ENCODE peak calls at places on chromosomes 3 and 15, in nine cellular contexts. K, G, X, D, M, Z, O, Q and I are unnamed samples. For H3K9me3, the result is how much of the 10 kb centered on the place peaks cover.

GRCh38 chr3:47440131-47440530 is 35.6 kb downstream of the SCAP start:
- DNase-seq in K (no peak), G (no peak), X (no peak), D (no peak), M (no peak), Z (peak), O (no peak), Q (no peak), I (no peak)

GRCh38 chr3:111890051-111890580 is 31.1 kb downstream of the PHLDB2 start:
- DNase-seq in K (no peak), G (no peak), X (no peak), D (no peak), M (no peak), Z (no peak), O (no peak), Q (no peak), I (no peak)

GRCh38 chr15:67558502-67558901 is 16.0 kb downstream of the MAP2K5 start:
- DNase-seq in K (no peak), G (no peak), X (no peak), D (no peak), M (no peak), Z (no peak), O (no peak), Q (no peak), I (no peak)

GRCh38 chr15:78065284-78065872 is 12.1 kb downstream of the TBC1D2B start:
- DNase-seq in K (no peak), G (no peak), X (no peak), D (no peak), M (peak), Z (no peak), O (peak), Q (peak), I (no peak)

GRCh38 chr3:41088882-41089281 is 110.4 kb upstream of the CTNNB1 start:
- DNase-seq in K (no peak), G (no peak), X (no peak), D (no peak), M (no peak), Z (peak), O (no peak), Q (no peak), I (no peak)

GRCh38 chr3:45816544-45816943 is 20.2 kb upstream of the SLC6A20 start:
- DNase-seq in K (no peak), G (no peak), X (no peak), D (no peak), M (no peak), Z (peak), O (no peak), Q (peak), I (no peak)

GRCh38 chr3:13163848-13164382 is 90.7 kb upstream of the IQSEC1 start:
- DNase-seq in K (no peak), G (peak), X (no peak), D (no peak), M (no peak), Z (no peak), O (no peak), Q (no peak), I (no peak)

GRCh38 chr15:90221251-90221900 is 12.4 kb downstream of the CIB1 start:
- DNase-seq in K (peak), G (no peak), X (no peak), D (peak), M (no peak), Z (peak), O (peak), Q (peak), I (no peak)

GRCh38 chr3:170907519-170908234 is 760 bp downstream of the EIF5A2 start:
- DNase-seq in K (no peak), G (no peak), X (no peak), D (no peak), M (no peak), Z (peak), O (no peak), Q (no peak), I (no peak)

GRCh38 chr15:38563723-38564519 is 693 bp downstream of the RASGRP1 start:
- DNase-seq in K (peak), G (peak), X (peak), D (no peak), M (no peak), Z (peak), O (no peak), Q (peak), I (no peak)

GRCh38 chr3:134798681-134799311 is 3.7 kb downstream of the EPHB1 start:
- DNase-seq in K (no peak), G (no peak), X (no peak), D (no peak), M (no peak), Z (no peak), O (no peak), Q (no peak), I (no peak)

GRCh38 chr15:55230051-55230670 is 33.4 kb upstream of the RSL24D1 start:
- DNase-seq in K (no peak), G (no peak), X (no peak), D (no peak), M (no peak), Z (no peak), O (no peak), Q (no peak), I (no peak)

GRCh38 chr15:74349241-74349766 is 18.1 kb downstream of the CYP11A1 start:
- DNase-seq in K (no peak), G (no peak), X (no peak), D (no peak), M (no peak), Z (no peak), O (no peak), Q (no peak), I (no peak)

GRCh38 chr3:185688808-185689207 is 102.7 kb downstream of the SENP2 start:
- DNase-seq in K (no peak), G (no peak), X (no peak), D (no peak), M (no peak), Z (no peak), O (peak), Q (no peak), I (no peak)

GRCh38 chr3:62493116-62493801 is 119.9 kb upstream of the FEZF2 start:
- DNase-seq in K (no peak), G (no peak), X (no peak), D (no peak), M (no peak), Z (no peak), O (no peak), Q (no peak), I (no peak)

GRCh38 chr3:111903067-111903511 is 44.0 kb downstream of the PHLDB2 start:
- DNase-seq in K (no peak), G (no peak), X (no peak), D (no peak), M (no peak), Z (no peak), O (peak), Q (no peak), I (no peak)

GRCh38 chr3:15499536-15499935 is 22.0 kb downstream of the COLQ start:
- DNase-seq in K (no peak), G (no peak), X (no peak), D (no peak), M (peak), Z (no peak), O (no peak), Q (no peak), I (no peak)

GRCh38 chr3:58536501-58537411 is at the start of gene ACOX2:
- DNase-seq in K (no peak), G (no peak), X (no peak), D (no peak), M (no peak), Z (peak), O (no peak), Q (peak), I (no peak)

GRCh38 chr3:188531210-188531609 is 377.3 kb downstream of the LPP start:
- DNase-seq in K (no peak), G (no peak), X (no peak), D (no peak), M (no peak), Z (no peak), O (no peak), Q (no peak), I (no peak)

DNA sequence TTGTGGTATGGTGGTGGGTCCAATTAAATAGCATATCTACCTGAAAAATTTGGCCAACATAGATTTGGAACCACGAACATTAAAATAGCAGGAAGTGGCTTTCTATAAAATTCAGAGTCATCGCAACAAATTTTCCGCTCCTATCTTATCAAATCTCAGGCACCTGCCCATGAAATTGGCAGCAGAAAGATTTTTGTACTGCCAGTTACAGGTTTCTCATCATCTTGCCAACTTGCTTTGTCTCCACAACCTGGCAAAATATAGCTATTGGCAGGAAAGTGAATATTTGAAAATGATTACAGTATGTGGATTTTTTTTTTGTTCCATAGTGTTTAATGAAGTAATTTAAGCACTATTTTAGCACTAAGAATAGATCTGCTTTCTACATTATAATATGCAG is 161.6 kb upstream of the LRRC3B start:
- DNase-seq in K (no peak), G (no peak), X (no peak), D (no peak), M (no peak), Z (no peak), O (no peak), Q (no peak), I (no peak)
- H3K9me3 ChIP-seq in K (under half), G (under half), X (under half), D (under half), M (under half), Z (under half), O (under half), Q (under half), I (under half)

DNA sequence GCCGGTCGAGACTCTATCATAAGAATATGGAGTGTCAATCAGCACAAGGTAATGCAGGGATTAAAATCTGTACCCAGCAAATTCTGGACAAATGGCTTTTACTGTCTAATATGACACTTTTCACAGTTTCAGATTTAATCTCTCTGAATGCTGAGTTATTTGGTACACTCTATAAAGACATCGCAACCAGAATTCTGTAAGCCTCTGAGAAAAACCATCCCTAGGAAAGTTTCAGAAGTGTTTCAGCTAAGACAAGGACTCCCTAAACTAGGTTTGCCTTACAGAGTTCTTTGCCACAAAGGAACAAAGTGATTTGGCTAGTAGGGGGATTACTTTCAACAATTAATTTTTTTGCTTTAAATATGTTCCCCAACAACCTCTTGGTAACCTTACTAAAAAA is 11.3 kb downstream of the WDR48 start:
- DNase-seq in K (no peak), G (no peak), X (no peak), D (no peak), M (no peak), Z (no peak), O (no peak), Q (no peak), I (no peak)
- H3K9me3 ChIP-seq in K (under half), G (under half), X (under half), D (under half), M (under half), Z (under half), O (under half), Q (under half), I (under half)

DNA sequence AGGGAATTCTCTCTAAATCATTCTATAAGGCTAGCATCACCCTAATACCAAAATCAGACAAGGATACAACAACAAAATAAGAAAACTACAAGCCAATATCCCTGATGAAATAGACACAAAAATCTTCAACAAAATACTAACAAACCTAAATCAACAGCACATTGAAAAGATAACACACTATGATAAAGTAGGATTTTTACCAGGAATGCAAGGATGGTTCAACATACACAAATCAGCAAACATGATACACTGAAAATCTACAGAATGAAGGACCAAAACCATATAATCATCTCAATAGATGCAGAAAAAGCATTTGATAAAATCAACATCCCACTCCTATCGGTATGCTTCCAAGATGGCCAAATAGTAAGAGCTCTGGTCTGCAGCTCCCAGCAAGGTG is 39.5 kb downstream of the ALDH1A2 start:
- DNase-seq in K (no peak), G (no peak), X (no peak), D (no peak), M (no peak), Z (no peak), O (no peak), Q (no peak), I (no peak)
- H3K9me3 ChIP-seq in K (under half), G (half or more), X (under half), D (under half), M (under half), Z (under half), O (under half), Q (under half), I (under half)

GRCh38 chr3:107142786-107143185 is 234.5 kb upstream of the CCDC54 start:
- DNase-seq in K (no peak), G (no peak), X (no peak), D (no peak), M (no peak), Z (no peak), O (no peak), Q (no peak), I (no peak)
- H3K9me3 ChIP-seq in K (under half), G (under half), X (under half), D (under half), M (under half), Z (under half), O (under half), Q (under half), I (under half)